ENCODE peak calls at places on chromosome 2, in four cellular contexts. T is fibroblast of mammary gland, G is neural crest cell, M is T follicular helper cell. Z is an unnamed sample.

GRCh38 chr2:155377178-155377780 is 678.8 kb downstream of the KCNJ3 start:
- DNase-seq in G (no peak), M (no peak), T (peak; percentile 50), Z (no peak)

GRCh38 chr2:96623116-96623515 is 15.0 kb downstream of the KANSL3 start:
- DNase-seq in G (no peak), T (no peak), M (no peak), Z (no peak)

GRCh38 chr2:46434851-46435273 is 44.5 kb upstream of the TMEM247 start:
- DNase-seq in G (no peak), M (no peak), T (peak; percentile 58), Z (no peak)

GRCh38 chr2:195633974-195634373 is 23.1 kb upstream of the SLC39A10 start:
- DNase-seq in M (no peak), T (no peak), G (no peak), Z (no peak)

GRCh38 chr2:126851756-126852155 is 46.9 kb upstream of the TEX51 start:
- DNase-seq in G (no peak), M (no peak), T (no peak), Z (no peak)

GRCh38 chr2:236261452-236261851 is 2.8 kb downstream of the ASB18 start:
- DNase-seq in M (no peak), T (no peak), G (no peak), Z (no peak)

GRCh38 chr2:98032086-98032485 is 36.3 kb upstream of the TMEM131 start:
- DNase-seq in G (no peak), T (no peak), M (no peak), Z (no peak)

GRCh38 chr2:122519366-122519765 is 763.9 kb downstream of the TSN start:
- DNase-seq in T (peak; percentile 14), G (no peak), M (no peak), Z (peak; percentile 23)

GRCh38 chr2:102029952-102030351 is 38.2 kb downstream of the IL1R2 start:
- DNase-seq in M (no peak), T (no peak), G (no peak), Z (no peak)

GRCh38 chr2:50872543-50872942 is 159.4 kb downstream of the NRXN1 start:
- DNase-seq in T (no peak), G (no peak), M (no peak), Z (no peak)

GRCh38 chr2:64658269-64658668 is 4.6 kb upstream of the SERTAD2 start:
- DNase-seq in M (no peak), T (no peak), G (no peak), Z (no peak)

GRCh38 chr2:121334581-121335293 is 49.7 kb upstream of the TFCP2L1 start:
- DNase-seq in T (no peak), M (no peak), G (no peak), Z (no peak)

GRCh38 chr2:74052732-74053712 is 68.3 kb downstream of the TET3 start:
- DNase-seq in G (no peak), M (no peak), T (no peak), Z (no peak)

GRCh38 chr2:223692227-223692947 is 90.2 kb upstream of the SCG2 start:
- DNase-seq in T (peak; percentile 73), G (peak; percentile 37), M (no peak), Z (peak; percentile 61)

GRCh38 chr2:234952270-234953115 is 676 bp downstream of the SH3BP4 start:
- DNase-seq in T (no peak), M (no peak), G (peak; percentile 40), Z (peak; percentile 54)

GRCh38 chr2:239548491-239548890 is 147.7 kb upstream of the HDAC4 start:
- DNase-seq in M (no peak), G (no peak), T (no peak), Z (no peak)

GRCh38 chr2:12081481-12082210 is 335.2 kb downstream of the LPIN1 start:
- DNase-seq in G (no peak), T (peak; percentile 3), M (no peak), Z (no peak)

GRCh38 chr2:207161724-207162123 is 4.0 kb downstream of the KLF7 start:
- DNase-seq in T (peak; percentile 87), M (no peak), G (no peak), Z (no peak)

GRCh38 chr2:68251855-68252406 is 401 bp downstream of the PPP3R1 start:
- DNase-seq in T (no peak), G (no peak), M (peak; percentile 18), Z (peak; percentile 5)

GRCh38 chr2:31694444-31694843 is 113.7 kb upstream of the SRD5A2 start:
- DNase-seq in G (no peak), T (peak; percentile 15), M (no peak), Z (peak; percentile 44)

GRCh38 chr2:57490746-57491145 is 555.9 kb upstream of the VRK2 start:
- DNase-seq in T (peak; percentile 6), M (no peak), G (no peak), Z (no peak)

GRCh38 chr2:239625913-239626734 is 225.3 kb upstream of the HDAC4 start:
- DNase-seq in T (no peak), G (no peak), M (no peak), Z (no peak)

GRCh38 chr2:240166191-240166590 is 25.7 kb upstream of the OTOS start:
- DNase-seq in M (no peak), T (no peak), G (no peak), Z (no peak)

GRCh38 chr2:163563336-163563735 is 172.5 kb downstream of the FIGN start:
- DNase-seq in T (no peak), G (no peak), M (no peak), Z (no peak)

GRCh38 chr2:109454764-109455394 is 158.9 kb downstream of the SEPTIN10 start:
- DNase-seq in M (no peak), T (no peak), G (no peak), Z (no peak)

GRCh38 chr2:69815717-69816116 is 13.7 kb upstream of the GMCL1 start:
- DNase-seq in G (no peak), M (no peak), T (no peak), Z (no peak)

GRCh38 chr2:233813236-233814062 is 35.3 kb downstream of the MROH2A start:
- DNase-seq in G (no peak), M (no peak), T (no peak), Z (no peak)

GRCh38 chr2:85741211-85741610 is 12.6 kb upstream of the ATOH8 start:
- DNase-seq in G (no peak), M (no peak), T (no peak), Z (peak; percentile 13)

GRCh38 chr2:138829326-138829725 is 49.1 kb upstream of the NXPH2 start:
- DNase-seq in T (peak; percentile 18), G (peak; percentile 47), M (peak; percentile 7), Z (no peak)

GRCh38 chr2:237118731-237119130 is 33.0 kb downstream of the COPS8 start:
- DNase-seq in G (no peak), T (peak; percentile 48), M (no peak), Z (no peak)

GRCh38 chr2:109182426-109182825 is 53.4 kb downstream of the SH3RF3 start:
- DNase-seq in M (no peak), G (no peak), T (peak; percentile 59), Z (no peak)

GRCh38 chr2:24538720-24539119 is 47.7 kb downstream of the NCOA1 start:
- DNase-seq in G (no peak), T (no peak), M (no peak), Z (no peak)

GRCh38 chr2:10863837-10864236 is 47.9 kb upstream of the KCNF1 start:
- DNase-seq in M (no peak), G (no peak), T (no peak), Z (no peak)